ENCODE peak calls at places on chromosomes 12 and 14, in six cellular contexts. One of them, this sample, is unnamed.

GRCh38 chr12:51593539-51593938 is 2.5 kb downstream of the SCN8A start:
- DNase-seq in activated naive CD8-positive, alpha-beta T cell treated with anti-CD3 and anti-CD28 coated beads, Interleukin-2, amount 10 ng/mL, durations not matched to agents 7 days and 5 days: peak; percentile 34
- DNase-seq in cardiac fibroblast: peak; percentile 63
- DNase-seq in kidney glomerular epithelial cell: peak; percentile 48
- DNase-seq in T-helper 9 cell: no peak
- DNase-seq in NCI-H1436: no peak
- DNase-seq in this sample: no peak

GRCh38 chr14:56216631-56217379 is 98.6 kb downstream of the PELI2 start:
- DNase-seq in NCI-H1436: peak; percentile 52
- DNase-seq in kidney glomerular epithelial cell: no peak
- DNase-seq in cardiac fibroblast: peak; percentile 50
- DNase-seq in activated naive CD8-positive, alpha-beta T cell treated with anti-CD3 and anti-CD28 coated beads, Interleukin-2, amount 10 ng/mL, durations not matched to agents 7 days and 5 days: no peak
- DNase-seq in T-helper 9 cell: no peak
- DNase-seq in this sample: no peak

GRCh38 chr12:69108024-69108423 is 131.3 kb upstream of the CPSF6 start:
- DNase-seq in kidney glomerular epithelial cell: no peak
- DNase-seq in NCI-H1436: no peak
- DNase-seq in activated naive CD8-positive, alpha-beta T cell treated with anti-CD3 and anti-CD28 coated beads, Interleukin-2, amount 10 ng/mL, durations not matched to agents 7 days and 5 days: no peak
- DNase-seq in cardiac fibroblast: peak; percentile 16
- DNase-seq in T-helper 9 cell: no peak
- DNase-seq in this sample: no peak

GRCh38 chr14:51828017-51828797 is 32.2 kb upstream of the GNG2 start:
- DNase-seq in NCI-H1436: peak; percentile 56
- DNase-seq in kidney glomerular epithelial cell: peak; percentile 44
- DNase-seq in cardiac fibroblast: peak; percentile 56
- DNase-seq in activated naive CD8-positive, alpha-beta T cell treated with anti-CD3 and anti-CD28 coated beads, Interleukin-2, amount 10 ng/mL, durations not matched to agents 7 days and 5 days: peak; percentile 67
- DNase-seq in T-helper 9 cell: peak; percentile 55
- DNase-seq in this sample: peak; percentile 58

GRCh38 chr12:91628656-91629055 is 446.0 kb upstream of the DCN start:
- DNase-seq in T-helper 9 cell: no peak
- DNase-seq in NCI-H1436: no peak
- DNase-seq in cardiac fibroblast: no peak
- DNase-seq in kidney glomerular epithelial cell: no peak
- DNase-seq in activated naive CD8-positive, alpha-beta T cell treated with anti-CD3 and anti-CD28 coated beads, Interleukin-2, amount 10 ng/mL, durations not matched to agents 7 days and 5 days: no peak
- DNase-seq in this sample: no peak

GRCh38 chr12:133120385-133121191 is 9.5 kb downstream of the ZNF891 start:
- DNase-seq in cardiac fibroblast: peak; percentile 9
- DNase-seq in T-helper 9 cell: no peak
- DNase-seq in activated naive CD8-positive, alpha-beta T cell treated with anti-CD3 and anti-CD28 coated beads, Interleukin-2, amount 10 ng/mL, durations not matched to agents 7 days and 5 days: no peak
- DNase-seq in kidney glomerular epithelial cell: no peak
- DNase-seq in NCI-H1436: no peak
- DNase-seq in this sample: no peak

GRCh38 chr12:113392988-113393579 is 10.6 kb downstream of the SDS start:
- DNase-seq in NCI-H1436: no peak
- DNase-seq in kidney glomerular epithelial cell: no peak
- DNase-seq in T-helper 9 cell: no peak
- DNase-seq in cardiac fibroblast: peak; percentile 49
- DNase-seq in activated naive CD8-positive, alpha-beta T cell treated with anti-CD3 and anti-CD28 coated beads, Interleukin-2, amount 10 ng/mL, durations not matched to agents 7 days and 5 days: no peak
- DNase-seq in this sample: no peak

GRCh38 chr14:101325319-101325718 is 236.0 kb upstream of the DIO3 start:
- DNase-seq in activated naive CD8-positive, alpha-beta T cell treated with anti-CD3 and anti-CD28 coated beads, Interleukin-2, amount 10 ng/mL, durations not matched to agents 7 days and 5 days: no peak
- DNase-seq in T-helper 9 cell: no peak
- DNase-seq in NCI-H1436: no peak
- DNase-seq in cardiac fibroblast: no peak
- DNase-seq in kidney glomerular epithelial cell: no peak
- DNase-seq in this sample: no peak

GRCh38 chr12:58557156-58557555 is 363.1 kb downstream of the LRIG3 start:
- DNase-seq in cardiac fibroblast: peak; percentile 91
- DNase-seq in NCI-H1436: no peak
- DNase-seq in kidney glomerular epithelial cell: peak; percentile 36
- DNase-seq in activated naive CD8-positive, alpha-beta T cell treated with anti-CD3 and anti-CD28 coated beads, Interleukin-2, amount 10 ng/mL, durations not matched to agents 7 days and 5 days: no peak
- DNase-seq in T-helper 9 cell: no peak
- DNase-seq in this sample: no peak

GRCh38 chr12:19021646-19022045 is 107.9 kb upstream of the PLEKHA5 start:
- DNase-seq in activated naive CD8-positive, alpha-beta T cell treated with anti-CD3 and anti-CD28 coated beads, Interleukin-2, amount 10 ng/mL, durations not matched to agents 7 days and 5 days: no peak
- DNase-seq in NCI-H1436: no peak
- DNase-seq in kidney glomerular epithelial cell: peak; percentile 83
- DNase-seq in T-helper 9 cell: no peak
- DNase-seq in cardiac fibroblast: no peak
- DNase-seq in this sample: no peak

GRCh38 chr12:13834241-13834640 is 147.2 kb downstream of the GRIN2B start:
- DNase-seq in cardiac fibroblast: no peak
- DNase-seq in activated naive CD8-positive, alpha-beta T cell treated with anti-CD3 and anti-CD28 coated beads, Interleukin-2, amount 10 ng/mL, durations not matched to agents 7 days and 5 days: no peak
- DNase-seq in NCI-H1436: no peak
- DNase-seq in T-helper 9 cell: no peak
- DNase-seq in kidney glomerular epithelial cell: no peak
- DNase-seq in this sample: no peak

GRCh38 chr12:66620026-66620425 is 58.9 kb downstream of the GRIP1 start:
- DNase-seq in NCI-H1436: no peak
- DNase-seq in T-helper 9 cell: no peak
- DNase-seq in kidney glomerular epithelial cell: no peak
- DNase-seq in activated naive CD8-positive, alpha-beta T cell treated with anti-CD3 and anti-CD28 coated beads, Interleukin-2, amount 10 ng/mL, durations not matched to agents 7 days and 5 days: no peak
- DNase-seq in cardiac fibroblast: no peak
- DNase-seq in this sample: no peak

This sample was measured in T-helper 2 cell.